ENCODE peak calls at places on chromosomes 13 and 19, in eight cellular contexts. One of them, this sample, is unnamed.

GRCh38 chr13:83184819-83185218 is 697.5 kb downstream of the SLITRK1 start:
- DNase-seq in heart right ventricle: no peak
- DNase-seq in activated CD8-positive, alpha-beta T cell treated with anti-CD3 and anti-CD28 coated beads for 36 hours: no peak
- DNase-seq in progenitor cell of endocrine pancreas: no peak
- DNase-seq in foreskin fibroblast: peak; percentile 47
- DNase-seq in esophagus squamous epithelium: no peak
- DNase-seq in MM.1S: no peak
- DNase-seq in HL-60: no peak
- DNase-seq in this sample: no peak

GRCh38 chr19:8148410-8149231 is 771 bp downstream of the FBN3 start:
- DNase-seq in heart right ventricle: no peak
- DNase-seq in activated CD8-positive, alpha-beta T cell treated with anti-CD3 and anti-CD28 coated beads for 36 hours: peak; percentile 14
- DNase-seq in progenitor cell of endocrine pancreas: peak; percentile 68
- DNase-seq in foreskin fibroblast: no peak
- DNase-seq in esophagus squamous epithelium: no peak
- DNase-seq in MM.1S: no peak
- DNase-seq in HL-60: no peak
- DNase-seq in this sample: no peak

GRCh38 chr13:66210677-66211076 is 1019.5 kb downstream of the PCDH9 start:
- DNase-seq in heart right ventricle: no peak
- DNase-seq in activated CD8-positive, alpha-beta T cell treated with anti-CD3 and anti-CD28 coated beads for 36 hours: no peak
- DNase-seq in progenitor cell of endocrine pancreas: no peak
- DNase-seq in foreskin fibroblast: peak; percentile 62
- DNase-seq in esophagus squamous epithelium: no peak
- DNase-seq in MM.1S: no peak
- DNase-seq in HL-60: no peak
- DNase-seq in this sample: no peak

GRCh38 chr19:35133826-35134225 is 1.0 kb downstream of the LGI4 start:
- DNase-seq in heart right ventricle: no peak
- DNase-seq in activated CD8-positive, alpha-beta T cell treated with anti-CD3 and anti-CD28 coated beads for 36 hours: no peak
- DNase-seq in progenitor cell of endocrine pancreas: no peak
- DNase-seq in foreskin fibroblast: no peak
- DNase-seq in esophagus squamous epithelium: no peak
- DNase-seq in MM.1S: no peak
- DNase-seq in HL-60: no peak
- DNase-seq in this sample: no peak

GRCh38 chr13:77362166-77362565 is 35.3 kb upstream of the MYCBP2 start:
- DNase-seq in heart right ventricle: no peak
- DNase-seq in activated CD8-positive, alpha-beta T cell treated with anti-CD3 and anti-CD28 coated beads for 36 hours: no peak
- DNase-seq in progenitor cell of endocrine pancreas: no peak
- DNase-seq in foreskin fibroblast: no peak
- DNase-seq in esophagus squamous epithelium: no peak
- DNase-seq in MM.1S: no peak
- DNase-seq in HL-60: no peak
- DNase-seq in this sample: no peak

GRCh38 chr13:67119481-67119883 is 110.7 kb downstream of the PCDH9 start:
- DNase-seq in heart right ventricle: no peak
- DNase-seq in activated CD8-positive, alpha-beta T cell treated with anti-CD3 and anti-CD28 coated beads for 36 hours: no peak
- DNase-seq in progenitor cell of endocrine pancreas: no peak
- DNase-seq in foreskin fibroblast: peak; percentile 88
- DNase-seq in esophagus squamous epithelium: no peak
- DNase-seq in MM.1S: no peak
- DNase-seq in HL-60: no peak
- DNase-seq in this sample: no peak

GRCh38 chr13:94658926-94659649 is 53.3 kb downstream of the SOX21 start:
- DNase-seq in heart right ventricle: no peak
- DNase-seq in activated CD8-positive, alpha-beta T cell treated with anti-CD3 and anti-CD28 coated beads for 36 hours: no peak
- DNase-seq in progenitor cell of endocrine pancreas: no peak
- DNase-seq in foreskin fibroblast: no peak
- DNase-seq in esophagus squamous epithelium: no peak
- DNase-seq in MM.1S: no peak
- DNase-seq in HL-60: no peak
- DNase-seq in this sample: no peak

GRCh38 chr13:42574435-42575311 is 721 bp downstream of the TNFSF11 start:
- DNase-seq in heart right ventricle: no peak
- DNase-seq in activated CD8-positive, alpha-beta T cell treated with anti-CD3 and anti-CD28 coated beads for 36 hours: peak; percentile 81
- DNase-seq in progenitor cell of endocrine pancreas: peak; percentile 14
- DNase-seq in foreskin fibroblast: no peak
- DNase-seq in esophagus squamous epithelium: no peak
- DNase-seq in MM.1S: no peak
- DNase-seq in HL-60: no peak
- DNase-seq in this sample: peak; percentile 84

GRCh38 chr13:65063753-65064152 is 2166.4 kb downstream of the PCDH9 start:
- DNase-seq in heart right ventricle: no peak
- DNase-seq in activated CD8-positive, alpha-beta T cell treated with anti-CD3 and anti-CD28 coated beads for 36 hours: no peak
- DNase-seq in progenitor cell of endocrine pancreas: no peak
- DNase-seq in foreskin fibroblast: no peak
- DNase-seq in esophagus squamous epithelium: no peak
- DNase-seq in MM.1S: peak; percentile 6
- DNase-seq in HL-60: no peak
- DNase-seq in this sample: no peak

GRCh38 chr19:3357731-3358391 is 8.5 kb upstream of the NFIC start:
- DNase-seq in heart right ventricle: no peak
- DNase-seq in activated CD8-positive, alpha-beta T cell treated with anti-CD3 and anti-CD28 coated beads for 36 hours: peak; percentile 48
- DNase-seq in progenitor cell of endocrine pancreas: no peak
- DNase-seq in foreskin fibroblast: no peak
- DNase-seq in esophagus squamous epithelium: no peak
- DNase-seq in MM.1S: no peak
- DNase-seq in HL-60: no peak
- DNase-seq in this sample: no peak

GRCh38 chr19:46353730-46354528 is 7.0 kb downstream of the PPP5C start:
- DNase-seq in heart right ventricle: peak; percentile 66
- DNase-seq in activated CD8-positive, alpha-beta T cell treated with anti-CD3 and anti-CD28 coated beads for 36 hours: no peak
- DNase-seq in progenitor cell of endocrine pancreas: no peak
- DNase-seq in foreskin fibroblast: no peak
- DNase-seq in esophagus squamous epithelium: no peak
- DNase-seq in MM.1S: no peak
- DNase-seq in HL-60: no peak
- DNase-seq in this sample: no peak

GRCh38 chr13:64314286-64314685 is 2898.6 kb upstream of the PCDH20 start:
- DNase-seq in heart right ventricle: no peak
- DNase-seq in activated CD8-positive, alpha-beta T cell treated with anti-CD3 and anti-CD28 coated beads for 36 hours: no peak
- DNase-seq in progenitor cell of endocrine pancreas: no peak
- DNase-seq in foreskin fibroblast: peak; percentile 21
- DNase-seq in esophagus squamous epithelium: no peak
- DNase-seq in MM.1S: no peak
- DNase-seq in HL-60: no peak
- DNase-seq in this sample: no peak

GRCh38 chr13:75395056-75395455 is 86.9 kb downstream of the TBC1D4 start:
- DNase-seq in heart right ventricle: no peak
- DNase-seq in activated CD8-positive, alpha-beta T cell treated with anti-CD3 and anti-CD28 coated beads for 36 hours: no peak
- DNase-seq in progenitor cell of endocrine pancreas: no peak
- DNase-seq in foreskin fibroblast: no peak
- DNase-seq in esophagus squamous epithelium: no peak
- DNase-seq in MM.1S: no peak
- DNase-seq in HL-60: peak; percentile 86
- DNase-seq in this sample: no peak

GRCh38 chr13:76398426-76398825 is 487.8 kb downstream of the KCTD12 start:
- DNase-seq in heart right ventricle: no peak
- DNase-seq in activated CD8-positive, alpha-beta T cell treated with anti-CD3 and anti-CD28 coated beads for 36 hours: no peak
- DNase-seq in progenitor cell of endocrine pancreas: no peak
- DNase-seq in foreskin fibroblast: peak; percentile 7
- DNase-seq in esophagus squamous epithelium: no peak
- DNase-seq in MM.1S: no peak
- DNase-seq in HL-60: no peak
- DNase-seq in this sample: no peak

DNA sequence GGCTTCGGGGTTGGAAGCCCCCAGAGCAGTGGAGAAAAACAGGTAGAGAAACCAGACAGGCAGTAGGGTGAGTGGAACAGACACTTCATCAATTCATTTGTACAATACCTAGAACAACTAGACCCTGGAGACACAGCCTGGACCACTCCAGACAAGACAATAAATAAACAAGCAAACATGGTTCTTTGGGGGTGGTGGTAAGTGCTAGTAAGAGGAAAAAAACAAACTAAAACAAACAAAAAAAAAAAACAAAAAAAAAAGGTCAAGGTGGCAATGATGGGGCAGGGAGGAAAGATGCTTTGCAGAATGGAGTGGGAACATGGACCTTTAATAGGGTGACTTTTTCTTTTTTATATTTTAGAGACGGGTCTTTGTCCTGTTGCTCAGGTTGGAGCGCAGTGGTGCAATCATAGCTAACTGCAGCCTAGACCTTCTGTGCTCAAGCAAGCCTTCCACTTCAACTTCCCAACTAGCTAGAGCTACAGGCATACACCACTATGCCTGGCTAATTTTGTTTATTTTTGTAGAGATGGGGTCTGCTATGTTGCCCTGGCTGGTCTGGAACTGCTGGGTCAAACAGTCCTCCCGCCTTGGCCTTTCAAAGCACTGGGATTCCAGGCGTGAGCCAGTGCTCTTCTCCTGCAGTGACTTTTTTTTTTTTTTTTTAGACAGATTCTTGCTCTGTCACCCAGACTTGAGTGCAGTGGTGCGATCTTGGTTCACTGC is 3.1 kb downstream of the JUNB start:
- DNase-seq in heart right ventricle: no peak
- DNase-seq in activated CD8-positive, alpha-beta T cell treated with anti-CD3 and anti-CD28 coated beads for 36 hours: no peak
- DNase-seq in progenitor cell of endocrine pancreas: no peak
- DNase-seq in foreskin fibroblast: no peak
- DNase-seq in esophagus squamous epithelium: no peak
- DNase-seq in MM.1S: no peak
- DNase-seq in HL-60: no peak
- DNase-seq in this sample: no peak
- TF ChIP-seq CTCF in heart right ventricle: no peak
- TF ChIP-seq CTCF in activated CD8-positive, alpha-beta T cell treated with anti-CD3 and anti-CD28 coated beads for 36 hours: no peak
- TF ChIP-seq CTCF in progenitor cell of endocrine pancreas: no peak
- TF ChIP-seq CTCF in foreskin fibroblast: no peak
- TF ChIP-seq CTCF in esophagus squamous epithelium: no peak
- TF ChIP-seq CTCF in MM.1S: no peak
- TF ChIP-seq CTCF in HL-60: no peak
- TF ChIP-seq CTCF in this sample: no peak

GRCh38 chr13:28678809-28679208 is 19.9 kb downstream of the POMP start:
- DNase-seq in heart right ventricle: no peak
- DNase-seq in activated CD8-positive, alpha-beta T cell treated with anti-CD3 and anti-CD28 coated beads for 36 hours: no peak
- DNase-seq in progenitor cell of endocrine pancreas: no peak
- DNase-seq in foreskin fibroblast: no peak
- DNase-seq in esophagus squamous epithelium: no peak
- DNase-seq in MM.1S: no peak
- DNase-seq in HL-60: no peak
- DNase-seq in this sample: no peak
- TF ChIP-seq CTCF in heart right ventricle: peak; percentile 23
- TF ChIP-seq CTCF in activated CD8-positive, alpha-beta T cell treated with anti-CD3 and anti-CD28 coated beads for 36 hours: no peak
- TF ChIP-seq CTCF in progenitor cell of endocrine pancreas: peak; percentile 18
- TF ChIP-seq CTCF in foreskin fibroblast: peak; percentile 29
- TF ChIP-seq CTCF in esophagus squamous epithelium: no peak
- TF ChIP-seq CTCF in MM.1S: no peak
- TF ChIP-seq CTCF in HL-60: no peak
- TF ChIP-seq CTCF in this sample: peak; percentile 11

GRCh38 chr19:38224014-38224862 is at the start of gene DPF1:
- DNase-seq in heart right ventricle: peak; percentile 50
- DNase-seq in activated CD8-positive, alpha-beta T cell treated with anti-CD3 and anti-CD28 coated beads for 36 hours: peak; percentile 77
- DNase-seq in progenitor cell of endocrine pancreas: peak; percentile 77
- DNase-seq in foreskin fibroblast: peak; percentile 76
- DNase-seq in esophagus squamous epithelium: no peak
- DNase-seq in MM.1S: peak; percentile 45
- DNase-seq in HL-60: peak; percentile 29
- DNase-seq in this sample: peak; percentile 98
- TF ChIP-seq CTCF in heart right ventricle: no peak
- TF ChIP-seq CTCF in activated CD8-positive, alpha-beta T cell treated with anti-CD3 and anti-CD28 coated beads for 36 hours: peak; percentile 45
- TF ChIP-seq CTCF in progenitor cell of endocrine pancreas: peak; percentile 31
- TF ChIP-seq CTCF in foreskin fibroblast: no peak
- TF ChIP-seq CTCF in esophagus squamous epithelium: peak; percentile 24
- TF ChIP-seq CTCF in MM.1S: peak; percentile 41
- TF ChIP-seq CTCF in HL-60: no peak
- TF ChIP-seq CTCF in this sample: peak; percentile 35

GRCh38 chr13:47796816-47797215 is 204.3 kb downstream of the SUCLA2 start:
- DNase-seq in heart right ventricle: peak; percentile 15
- DNase-seq in activated CD8-positive, alpha-beta T cell treated with anti-CD3 and anti-CD28 coated beads for 36 hours: no peak
- DNase-seq in progenitor cell of endocrine pancreas: no peak
- DNase-seq in foreskin fibroblast: no peak
- DNase-seq in esophagus squamous epithelium: no peak
- DNase-seq in MM.1S: no peak
- DNase-seq in HL-60: no peak
- DNase-seq in this sample: no peak

GRCh38 chr13:47798194-47798593 is 202.9 kb downstream of the SUCLA2 start:
- DNase-seq in heart right ventricle: no peak
- DNase-seq in activated CD8-positive, alpha-beta T cell treated with anti-CD3 and anti-CD28 coated beads for 36 hours: no peak
- DNase-seq in progenitor cell of endocrine pancreas: no peak
- DNase-seq in foreskin fibroblast: no peak
- DNase-seq in esophagus squamous epithelium: no peak
- DNase-seq in MM.1S: no peak
- DNase-seq in HL-60: no peak
- DNase-seq in this sample: no peak

GRCh38 chr13:47798906-47799305 is 202.2 kb downstream of the SUCLA2 start:
- DNase-seq in heart right ventricle: no peak
- DNase-seq in activated CD8-positive, alpha-beta T cell treated with anti-CD3 and anti-CD28 coated beads for 36 hours: no peak
- DNase-seq in progenitor cell of endocrine pancreas: no peak
- DNase-seq in foreskin fibroblast: peak; percentile 6
- DNase-seq in esophagus squamous epithelium: no peak
- DNase-seq in MM.1S: no peak
- DNase-seq in HL-60: no peak
- DNase-seq in this sample: no peak

GRCh38 chr13:47790755-47791154 is 210.3 kb downstream of the SUCLA2 start:
- DNase-seq in heart right ventricle: no peak
- DNase-seq in activated CD8-positive, alpha-beta T cell treated with anti-CD3 and anti-CD28 coated beads for 36 hours: no peak
- DNase-seq in progenitor cell of endocrine pancreas: no peak
- DNase-seq in foreskin fibroblast: no peak
- DNase-seq in esophagus squamous epithelium: no peak
- DNase-seq in MM.1S: no peak
- DNase-seq in HL-60: no peak
- DNase-seq in this sample: no peak

DNA sequence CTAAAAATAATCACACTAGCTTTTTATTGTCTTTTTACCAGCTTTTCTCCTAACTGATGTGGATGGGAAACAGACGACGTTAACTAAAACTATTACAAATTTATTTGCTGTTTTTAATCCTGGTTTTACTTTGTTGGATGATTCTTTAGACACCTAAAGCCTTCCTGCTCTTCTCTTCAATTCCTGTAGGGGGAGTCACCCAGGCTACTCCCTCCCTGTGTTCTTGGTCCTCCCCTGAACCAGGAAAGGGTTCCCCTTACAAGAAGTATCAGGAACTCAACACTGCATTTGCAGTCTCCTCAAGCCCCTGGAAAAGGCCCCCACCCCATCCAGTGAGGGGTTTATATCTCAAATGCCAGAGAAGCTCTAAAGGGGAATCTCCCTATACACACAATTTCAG is 206.1 kb downstream of the SUCLA2 start:
- DNase-seq in heart right ventricle: no peak
- DNase-seq in activated CD8-positive, alpha-beta T cell treated with anti-CD3 and anti-CD28 coated beads for 36 hours: no peak
- DNase-seq in progenitor cell of endocrine pancreas: no peak
- DNase-seq in foreskin fibroblast: no peak
- DNase-seq in esophagus squamous epithelium: no peak
- DNase-seq in MM.1S: no peak
- DNase-seq in HL-60: peak; percentile 31
- DNase-seq in this sample: no peak
- TF ChIP-seq CTCF in heart right ventricle: no peak
- TF ChIP-seq CTCF in activated CD8-positive, alpha-beta T cell treated with anti-CD3 and anti-CD28 coated beads for 36 hours: peak; percentile 37
- TF ChIP-seq CTCF in progenitor cell of endocrine pancreas: peak; percentile 53
- TF ChIP-seq CTCF in foreskin fibroblast: peak; percentile 54
- TF ChIP-seq CTCF in esophagus squamous epithelium: peak; percentile 37
- TF ChIP-seq CTCF in MM.1S: peak; percentile 19
- TF ChIP-seq CTCF in HL-60: peak; percentile 30
- TF ChIP-seq CTCF in this sample: peak; percentile 38

GRCh38 chr19:41156207-41156606 is 36.8 kb upstream of the CYP2S1 start:
- DNase-seq in heart right ventricle: no peak
- DNase-seq in activated CD8-positive, alpha-beta T cell treated with anti-CD3 and anti-CD28 coated beads for 36 hours: no peak
- DNase-seq in progenitor cell of endocrine pancreas: no peak
- DNase-seq in foreskin fibroblast: peak; percentile 4
- DNase-seq in esophagus squamous epithelium: no peak
- DNase-seq in MM.1S: no peak
- DNase-seq in HL-60: no peak
- DNase-seq in this sample: no peak
- TF ChIP-seq CTCF in heart right ventricle: no peak
- TF ChIP-seq CTCF in activated CD8-positive, alpha-beta T cell treated with anti-CD3 and anti-CD28 coated beads for 36 hours: no peak
- TF ChIP-seq CTCF in progenitor cell of endocrine pancreas: no peak
- TF ChIP-seq CTCF in foreskin fibroblast: peak; percentile 2
- TF ChIP-seq CTCF in esophagus squamous epithelium: peak; percentile 26
- TF ChIP-seq CTCF in MM.1S: no peak
- TF ChIP-seq CTCF in HL-60: no peak
- TF ChIP-seq CTCF in this sample: peak; percentile 2